ENCODE peak calls at places on chromosome 1, in five cellular contexts. E is activated CD8-positive, alpha-beta memory T cell treated with anti-CD3 and anti-CD28 coated beads for 1 hour; X is type B pancreatic cell; T is CD8-positive, alpha-beta T cell; J is AG08395. V is an unnamed sample.

GRCh38 chr1:33036051-33036525 is 595 bp downstream of the AK2 start:
- DNase-seq in E (no peak), T (no peak), J (peak), X (no peak), V (no peak)

GRCh38 chr1:81498370-81499184 is 302.2 kb upstream of the ADGRL2 start:
- DNase-seq in J (no peak), E (no peak), T (no peak), X (no peak), V (no peak)

GRCh38 chr1:15465674-15466073 is 9.1 kb downstream of the CELA2A start:
- DNase-seq in T (no peak), X (no peak), J (no peak), E (no peak), V (no peak)

GRCh38 chr1:29527314-29528004 is 291.1 kb downstream of the PTPRU start:
- DNase-seq in E (no peak), J (no peak), T (no peak), X (peak), V (no peak)

GRCh38 chr1:224784606-224785328 is 144.7 kb upstream of the DNAH14 start:
- DNase-seq in X (no peak), E (no peak), J (peak), T (no peak), V (no peak)

GRCh38 chr1:53966794-53967193 is 20.6 kb downstream of the LRRC42 start:
- DNase-seq in E (no peak), T (no peak), J (no peak), X (no peak), V (no peak)

GRCh38 chr1:208807446-208808117 is 563.4 kb upstream of the PLXNA2 start:
- DNase-seq in J (peak), T (no peak), X (no peak), E (no peak), V (no peak)

GRCh38 chr1:228030451-228031201 is 23.8 kb downstream of the WNT3A start:
- DNase-seq in E (no peak), X (no peak), J (no peak), T (no peak), V (no peak)

GRCh38 chr1:229657993-229658755 is 32.1 kb downstream of the URB2 start:
- DNase-seq in T (no peak), X (no peak), J (no peak), E (no peak), V (no peak)

GRCh38 chr1:177926201-177926600 is 43.7 kb downstream of the SEC16B start:
- DNase-seq in J (no peak), X (no peak), E (no peak), T (no peak), V (no peak)

GRCh38 chr1:14977338-14977931 is 176.1 kb upstream of the TMEM51 start:
- DNase-seq in E (no peak), J (no peak), T (no peak), X (no peak), V (no peak)

GRCh38 chr1:92749024-92749634 is 35.8 kb downstream of the EVI5 start:
- DNase-seq in T (peak), J (peak), E (no peak), X (no peak), V (no peak)

GRCh38 chr1:212002536-212002935 is 32.8 kb downstream of the INTS7 start:
- DNase-seq in E (no peak), T (no peak), X (no peak), J (no peak), V (no peak)

GRCh38 chr1:207025144-207025880 is 7.2 kb downstream of the C1orf116 start:
- DNase-seq in E (no peak), X (no peak), J (peak), T (no peak), V (no peak)

GRCh38 chr1:41221995-41222991 is 19.8 kb downstream of the SCMH1 start:
- DNase-seq in T (no peak), E (no peak), X (no peak), J (no peak), V (no peak)

GRCh38 chr1:164786980-164787833 is 228.2 kb downstream of the PBX1 start:
- DNase-seq in X (peak), T (peak), J (peak), E (peak), V (peak)

GRCh38 chr1:230972855-230973271 is 5.8 kb downstream of the TTC13 start:
- DNase-seq in X (no peak), J (peak), T (peak), E (peak), V (no peak)

GRCh38 chr1:1079408-1080121 is 5.5 kb upstream of the RNF223 start:
- DNase-seq in T (no peak), X (peak), J (peak), E (no peak), V (peak)

V was measured in nephron progenitor cell.